ENCODE peak calls at places on chromosomes 5 and 9, in ten cellular contexts. One of them, this sample, is unnamed.

GRCh38 chr9:128408963-128409431 is 11.7 kb upstream of the CERCAM start:
- DNase-seq in neural progenitor cell: peak; percentile 72
- DNase-seq in Caco-2: no peak
- DNase-seq in psoas muscle: no peak
- DNase-seq in hepatocyte: no peak
- DNase-seq in PC-9: no peak
- DNase-seq in cardiac muscle cell: no peak
- DNase-seq in fibroblast of lung: no peak
- DNase-seq in left ventricle myocardium inferior: no peak
- DNase-seq in tibial nerve: no peak
- DNase-seq in this sample: no peak

GRCh38 chr5:177440211-177440989 is 6.2 kb upstream of the PRR7 start:
- DNase-seq in psoas muscle: no peak
- DNase-seq in hepatocyte: no peak
- DNase-seq in neural progenitor cell: no peak
- DNase-seq in Caco-2: no peak
- DNase-seq in left ventricle myocardium inferior: no peak
- DNase-seq in fibroblast of lung: no peak
- DNase-seq in PC-9: no peak
- DNase-seq in tibial nerve: no peak
- DNase-seq in cardiac muscle cell: no peak
- DNase-seq in this sample: no peak

GRCh38 chr5:83509535-83509934 is 38.0 kb downstream of the VCAN start:
- DNase-seq in hepatocyte: peak; percentile 50
- DNase-seq in tibial nerve: no peak
- DNase-seq in psoas muscle: no peak
- DNase-seq in Caco-2: no peak
- DNase-seq in fibroblast of lung: peak; percentile 50
- DNase-seq in left ventricle myocardium inferior: no peak
- DNase-seq in PC-9: peak; percentile 16
- DNase-seq in cardiac muscle cell: peak; percentile 40
- DNase-seq in neural progenitor cell: peak; percentile 9
- DNase-seq in this sample: no peak

GRCh38 chr5:147223951-147224791 is 10.7 kb upstream of the STK32A start:
- DNase-seq in left ventricle myocardium inferior: no peak
- DNase-seq in psoas muscle: no peak
- DNase-seq in tibial nerve: peak; percentile 69
- DNase-seq in fibroblast of lung: peak; percentile 64
- DNase-seq in Caco-2: peak; percentile 42
- DNase-seq in neural progenitor cell: peak; percentile 70
- DNase-seq in cardiac muscle cell: peak; percentile 56
- DNase-seq in hepatocyte: peak; percentile 58
- DNase-seq in PC-9: no peak
- DNase-seq in this sample: peak; percentile 56

GRCh38 chr5:172380992-172381643 is 73.2 kb downstream of the SH3PXD2B start:
- DNase-seq in cardiac muscle cell: no peak
- DNase-seq in fibroblast of lung: peak; percentile 78
- DNase-seq in tibial nerve: peak; percentile 67
- DNase-seq in Caco-2: peak; percentile 1
- DNase-seq in left ventricle myocardium inferior: peak; percentile 75
- DNase-seq in psoas muscle: peak; percentile 52
- DNase-seq in hepatocyte: peak; percentile 71
- DNase-seq in PC-9: no peak
- DNase-seq in neural progenitor cell: no peak
- DNase-seq in this sample: no peak

GRCh38 chr5:57488308-57488955 is 5.8 kb upstream of the ACTBL2 start:
- DNase-seq in psoas muscle: no peak
- DNase-seq in left ventricle myocardium inferior: no peak
- DNase-seq in cardiac muscle cell: no peak
- DNase-seq in tibial nerve: no peak
- DNase-seq in PC-9: no peak
- DNase-seq in hepatocyte: no peak
- DNase-seq in neural progenitor cell: no peak
- DNase-seq in Caco-2: no peak
- DNase-seq in fibroblast of lung: peak; percentile 67
- DNase-seq in this sample: no peak

GRCh38 chr9:108850293-108850897 is 5.4 kb downstream of the ACTL7B start:
- DNase-seq in PC-9: no peak
- DNase-seq in hepatocyte: peak; percentile 37
- DNase-seq in tibial nerve: no peak
- DNase-seq in cardiac muscle cell: no peak
- DNase-seq in psoas muscle: no peak
- DNase-seq in neural progenitor cell: no peak
- DNase-seq in Caco-2: no peak
- DNase-seq in left ventricle myocardium inferior: no peak
- DNase-seq in fibroblast of lung: peak; percentile 50
- DNase-seq in this sample: no peak

GRCh38 chr9:117104972-117105495 is 309.8 kb downstream of the ASTN2 start:
- DNase-seq in hepatocyte: no peak
- DNase-seq in fibroblast of lung: no peak
- DNase-seq in tibial nerve: no peak
- DNase-seq in left ventricle myocardium inferior: no peak
- DNase-seq in neural progenitor cell: no peak
- DNase-seq in PC-9: no peak
- DNase-seq in cardiac muscle cell: no peak
- DNase-seq in psoas muscle: no peak
- DNase-seq in Caco-2: no peak
- DNase-seq in this sample: no peak

GRCh38 chr9:110157812-110158629 is 49.9 kb downstream of the C9orf152 start:
- DNase-seq in psoas muscle: no peak
- DNase-seq in Caco-2: no peak
- DNase-seq in left ventricle myocardium inferior: no peak
- DNase-seq in tibial nerve: no peak
- DNase-seq in PC-9: no peak
- DNase-seq in hepatocyte: no peak
- DNase-seq in fibroblast of lung: no peak
- DNase-seq in cardiac muscle cell: peak; percentile 17
- DNase-seq in neural progenitor cell: no peak
- DNase-seq in this sample: no peak

GRCh38 chr5:87576867-87577266 is 164.1 kb upstream of the CCNH start:
- DNase-seq in Caco-2: no peak
- DNase-seq in fibroblast of lung: no peak
- DNase-seq in neural progenitor cell: no peak
- DNase-seq in left ventricle myocardium inferior: no peak
- DNase-seq in cardiac muscle cell: no peak
- DNase-seq in hepatocyte: no peak
- DNase-seq in tibial nerve: no peak
- DNase-seq in psoas muscle: no peak
- DNase-seq in PC-9: no peak
- DNase-seq in this sample: no peak

GRCh38 chr9:130936285-130937117 is 2.5 kb downstream of the FIBCD1 start:
- DNase-seq in cardiac muscle cell: peak; percentile 43
- DNase-seq in neural progenitor cell: peak; percentile 93
- DNase-seq in fibroblast of lung: peak; percentile 79
- DNase-seq in hepatocyte: peak; percentile 53
- DNase-seq in left ventricle myocardium inferior: no peak
- DNase-seq in psoas muscle: no peak
- DNase-seq in Caco-2: peak; percentile 67
- DNase-seq in tibial nerve: no peak
- DNase-seq in PC-9: peak; percentile 78
- DNase-seq in this sample: no peak

GRCh38 chr5:77709993-77710392 is 66.1 kb downstream of the TBCA start:
- DNase-seq in PC-9: no peak
- DNase-seq in hepatocyte: no peak
- DNase-seq in left ventricle myocardium inferior: no peak
- DNase-seq in tibial nerve: no peak
- DNase-seq in fibroblast of lung: no peak
- DNase-seq in psoas muscle: no peak
- DNase-seq in Caco-2: no peak
- DNase-seq in cardiac muscle cell: no peak
- DNase-seq in neural progenitor cell: no peak
- DNase-seq in this sample: no peak

GRCh38 chr9:86460211-86461002 is 106.2 kb upstream of the TUT7 start:
- DNase-seq in hepatocyte: no peak
- DNase-seq in PC-9: no peak
- DNase-seq in fibroblast of lung: no peak
- DNase-seq in tibial nerve: no peak
- DNase-seq in Caco-2: no peak
- DNase-seq in neural progenitor cell: no peak
- DNase-seq in psoas muscle: no peak
- DNase-seq in left ventricle myocardium inferior: no peak
- DNase-seq in cardiac muscle cell: no peak
- DNase-seq in this sample: no peak

GRCh38 chr9:130834371-130835311 is at the start of gene ABL1:
- DNase-seq in left ventricle myocardium inferior: peak; percentile 76
- DNase-seq in neural progenitor cell: peak; percentile 82
- DNase-seq in psoas muscle: peak; percentile 76
- DNase-seq in tibial nerve: peak; percentile 64
- DNase-seq in Caco-2: peak; percentile 80
- DNase-seq in fibroblast of lung: peak; percentile 86
- DNase-seq in PC-9: peak; percentile 73
- DNase-seq in cardiac muscle cell: peak; percentile 82
- DNase-seq in hepatocyte: peak; percentile 85
- DNase-seq in this sample: peak; percentile 84

GRCh38 chr5:103177543-103177942 is 57.4 kb downstream of the PPIP5K2 start:
- DNase-seq in psoas muscle: no peak
- DNase-seq in neural progenitor cell: no peak
- DNase-seq in tibial nerve: no peak
- DNase-seq in Caco-2: no peak
- DNase-seq in left ventricle myocardium inferior: no peak
- DNase-seq in PC-9: no peak
- DNase-seq in fibroblast of lung: no peak
- DNase-seq in cardiac muscle cell: no peak
- DNase-seq in hepatocyte: no peak
- DNase-seq in this sample: no peak

DNA sequence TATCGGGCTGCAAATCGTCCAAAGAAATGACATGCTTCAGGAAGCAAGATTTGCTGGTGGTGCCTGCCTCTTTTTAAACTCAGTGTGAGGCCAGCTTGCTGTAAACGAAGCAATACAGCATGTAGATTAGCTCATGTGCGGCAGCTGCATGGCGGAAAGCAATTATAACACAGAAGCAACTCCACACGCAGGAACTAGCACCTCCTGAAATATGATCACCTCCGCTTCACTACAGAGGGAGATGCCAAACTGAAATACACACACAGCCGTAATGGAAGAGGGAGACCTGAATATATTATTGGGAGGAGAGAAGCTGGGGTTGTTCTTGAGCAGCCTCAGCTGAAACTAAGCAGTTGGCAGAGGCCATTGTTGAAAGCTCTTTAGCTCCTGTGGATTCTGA is 312.5 kb downstream of the PSAT1 start:
- DNase-seq in PC-9: no peak
- DNase-seq in Caco-2: no peak
- DNase-seq in left ventricle myocardium inferior: no peak
- DNase-seq in fibroblast of lung: no peak
- DNase-seq in cardiac muscle cell: no peak
- DNase-seq in psoas muscle: no peak
- DNase-seq in tibial nerve: no peak
- DNase-seq in hepatocyte: no peak
- DNase-seq in neural progenitor cell: no peak
- DNase-seq in this sample: no peak
- TF ChIP-seq CTCF in PC-9: no peak
- TF ChIP-seq CTCF in Caco-2: no peak
- TF ChIP-seq CTCF in left ventricle myocardium inferior: no peak
- TF ChIP-seq CTCF in fibroblast of lung: no peak
- TF ChIP-seq CTCF in cardiac muscle cell: no peak
- TF ChIP-seq CTCF in psoas muscle: no peak
- TF ChIP-seq CTCF in tibial nerve: no peak
- TF ChIP-seq CTCF in hepatocyte: no peak
- TF ChIP-seq CTCF in neural progenitor cell: no peak
- TF ChIP-seq CTCF in this sample: no peak

GRCh38 chr5:141199359-141200235 is at the start of gene PCDHB11:
- DNase-seq in hepatocyte: no peak
- DNase-seq in fibroblast of lung: no peak
- DNase-seq in cardiac muscle cell: peak; percentile 34
- DNase-seq in left ventricle myocardium inferior: no peak
- DNase-seq in psoas muscle: no peak
- DNase-seq in Caco-2: no peak
- DNase-seq in neural progenitor cell: peak; percentile 53
- DNase-seq in PC-9: no peak
- DNase-seq in tibial nerve: no peak
- DNase-seq in this sample: peak; percentile 69
- H3K9me3 ChIP-seq in hepatocyte: peaks cover 11% of the 10 kb centered on the region
- H3K9me3 ChIP-seq in fibroblast of lung: no peaks in the 10 kb centered on the region
- H3K9me3 ChIP-seq in cardiac muscle cell: no peaks in the 10 kb centered on the region
- H3K9me3 ChIP-seq in left ventricle myocardium inferior: peaks cover 97% of the 10 kb centered on the region
- H3K9me3 ChIP-seq in psoas muscle: peaks cover 32% of the 10 kb centered on the region
- H3K9me3 ChIP-seq in Caco-2: peaks cover 22% of the 10 kb centered on the region
- H3K9me3 ChIP-seq in neural progenitor cell: peaks cover 17% of the 10 kb centered on the region
- H3K9me3 ChIP-seq in PC-9: no peaks in the 10 kb centered on the region
- H3K9me3 ChIP-seq in tibial nerve: no peaks in the 10 kb centered on the region
- H3K9me3 ChIP-seq in this sample: peaks cover 22% of the 10 kb centered on the region

DNA sequence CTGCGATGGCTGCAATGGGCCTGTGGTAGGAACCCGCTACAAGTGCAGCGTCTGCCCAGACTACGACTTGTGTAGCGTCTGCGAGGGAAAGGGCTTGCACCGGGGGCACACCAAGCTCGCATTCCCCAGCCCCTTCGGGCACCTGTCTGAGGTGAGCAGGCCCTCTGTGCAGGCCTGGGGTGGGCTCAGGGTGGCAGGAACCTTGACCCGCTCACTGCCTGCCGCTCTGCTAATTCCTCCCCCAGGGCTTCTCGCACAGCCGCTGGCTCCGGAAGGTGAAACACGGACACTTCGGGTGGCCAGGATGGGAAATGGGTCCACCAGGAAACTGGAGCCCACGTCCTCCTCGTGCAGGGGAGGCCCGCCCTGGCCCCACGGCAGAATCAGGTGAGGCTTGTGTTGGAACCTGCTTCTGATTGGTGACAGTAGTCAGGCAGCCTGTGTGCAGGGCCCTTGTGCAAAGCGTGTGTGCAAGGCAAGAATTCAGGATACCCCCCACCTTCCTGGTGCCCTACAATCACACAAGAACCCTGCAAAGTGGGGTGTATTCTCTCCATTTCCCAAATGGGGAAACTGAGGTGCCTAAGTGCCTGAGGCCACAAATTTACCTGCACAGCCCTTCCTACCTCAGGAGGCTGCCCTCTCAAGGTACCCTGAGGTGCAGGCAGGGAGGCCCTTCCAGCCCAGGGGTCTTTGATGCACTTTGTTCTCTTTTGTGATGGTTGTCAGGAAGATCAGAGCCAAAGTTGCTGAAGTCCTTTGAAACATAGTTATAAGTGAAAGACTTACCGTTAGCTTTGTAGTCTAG is 3.4 kb downstream of the SQSTM1 start:
- DNase-seq in psoas muscle: no peak
- DNase-seq in neural progenitor cell: no peak
- DNase-seq in cardiac muscle cell: no peak
- DNase-seq in Caco-2: no peak
- DNase-seq in hepatocyte: no peak
- DNase-seq in tibial nerve: no peak
- DNase-seq in left ventricle myocardium inferior: no peak
- DNase-seq in PC-9: no peak
- DNase-seq in fibroblast of lung: no peak
- DNase-seq in this sample: no peak
- H3K4me3 ChIP-seq in psoas muscle: peak overlapping the region; percentile 99
- H3K4me3 ChIP-seq in neural progenitor cell: no peak overlapping the region
- H3K4me3 ChIP-seq in cardiac muscle cell: no peak overlapping the region
- H3K4me3 ChIP-seq in Caco-2: no peak overlapping the region
- H3K4me3 ChIP-seq in hepatocyte: no peak overlapping the region
- H3K4me3 ChIP-seq in tibial nerve: no peak overlapping the region
- H3K4me3 ChIP-seq in left ventricle myocardium inferior: peak overlapping the region; percentile 91
- H3K4me3 ChIP-seq in PC-9: peak overlapping the region; percentile 34
- H3K4me3 ChIP-seq in fibroblast of lung: no peak overlapping the region
- H3K4me3 ChIP-seq in this sample: no peak overlapping the region

DNA sequence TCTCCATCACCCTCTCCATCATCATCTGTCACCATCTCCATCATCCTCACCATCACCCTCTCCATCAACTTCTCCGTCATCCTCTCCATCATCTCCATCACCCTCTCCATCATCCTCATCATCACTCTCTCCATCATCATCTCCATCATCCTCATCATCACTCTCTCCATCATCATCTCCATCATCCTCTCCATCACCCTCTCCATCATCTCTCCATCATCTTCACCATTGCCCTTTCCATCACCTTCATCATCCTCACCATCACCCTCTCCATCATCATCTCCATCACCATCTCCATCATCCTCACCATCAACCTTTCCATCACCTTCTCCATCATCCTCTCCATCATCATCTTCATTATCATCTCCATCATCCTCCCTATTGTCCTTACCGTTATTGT is 565.5 kb upstream of the SGCD start:
- DNase-seq in PC-9: no peak
- DNase-seq in tibial nerve: no peak
- DNase-seq in hepatocyte: no peak
- DNase-seq in cardiac muscle cell: no peak
- DNase-seq in left ventricle myocardium inferior: no peak
- DNase-seq in psoas muscle: no peak
- DNase-seq in fibroblast of lung: no peak
- DNase-seq in neural progenitor cell: no peak
- DNase-seq in Caco-2: no peak
- DNase-seq in this sample: no peak
- TF ChIP-seq CTCF in PC-9: no peak
- TF ChIP-seq CTCF in tibial nerve: no peak
- TF ChIP-seq CTCF in hepatocyte: no peak
- TF ChIP-seq CTCF in cardiac muscle cell: no peak
- TF ChIP-seq CTCF in left ventricle myocardium inferior: no peak
- TF ChIP-seq CTCF in psoas muscle: no peak
- TF ChIP-seq CTCF in fibroblast of lung: no peak
- TF ChIP-seq CTCF in neural progenitor cell: no peak
- TF ChIP-seq CTCF in Caco-2: no peak
- TF ChIP-seq CTCF in this sample: no peak